ENCODE peak calls at places on chromosomes 4 and X, in five cellular contexts. P is stimulated activated CD4-positive, alpha-beta T cell treated with anti-CD3 and anti-CD28 coated beads, TNF-alpha, amount 100 ng/mL, for 24 hours; N is CD4-positive, CD25-positive, alpha-beta regulatory T cell; C is effector CD4-positive, alpha-beta T cell; A is GM20000. D is an unnamed sample.

GRCh38 chrX:55357236-55357635 is 92.5 kb upstream of the PAGE3 start:
- DNase-seq in P (no peak), C (no peak), A (no peak), N (peak; percentile 21), D (no peak)

GRCh38 chrX:2330487-2330886 is 170.3 kb downstream of the DHRSX start:
- DNase-seq in N (no peak), A (no peak), P (no peak), C (no peak), D (no peak)

GRCh38 chr4:107755841-107756356 is 35.9 kb upstream of the PAPSS1 start:
- DNase-seq in P (no peak), N (no peak), A (no peak), C (no peak), D (no peak)

GRCh38 chr4:99833766-99834165 is 17.1 kb downstream of the DAPP1 start:
- DNase-seq in P (no peak), C (no peak), N (no peak), A (no peak), D (no peak)

GRCh38 chrX:86263526-86263925 is 115.3 kb downstream of the DACH2 start:
- DNase-seq in C (no peak), N (no peak), A (no peak), P (no peak), D (no peak)

GRCh38 chrX:97401154-97401553 is 517.4 kb downstream of the RPA4 start:
- DNase-seq in P (no peak), A (no peak), N (no peak), C (no peak), D (no peak)

GRCh38 chr4:23788027-23788426 is 101.8 kb downstream of the PPARGC1A start:
- DNase-seq in N (no peak), C (no peak), A (no peak), P (no peak), D (no peak)

GRCh38 chr4:108030332-108030731 is 40.6 kb downstream of the HADH start:
- DNase-seq in A (peak; percentile 66), C (peak; percentile 60), P (peak; percentile 67), N (peak; percentile 77), D (peak; percentile 47)

GRCh38 chrX:82734140-82734539 is 774.0 kb upstream of the POU3F4 start:
- DNase-seq in A (no peak), P (no peak), N (no peak), C (no peak), D (no peak)

GRCh38 chrX:49995795-49996455 is 73.5 kb downstream of the CLCN5 start:
- DNase-seq in P (no peak), N (no peak), A (no peak), C (no peak), D (no peak)

GRCh38 chrX:129706395-129707072 is 32.2 kb upstream of the XPNPEP2 start:
- DNase-seq in P (no peak), A (no peak), C (no peak), N (no peak), D (peak; percentile 18)

GRCh38 chr4:52157641-52158316 is 106.7 kb downstream of the SPATA18 start:
- DNase-seq in C (no peak), N (no peak), P (no peak), A (no peak), D (no peak)

GRCh38 chr4:26822546-26822945 is 38.1 kb upstream of the STIM2 start:
- DNase-seq in P (no peak), A (peak; percentile 44), N (peak; percentile 26), C (no peak), D (no peak)

GRCh38 chrX:27444093-27444908 is 18.8 kb downstream of the PPP4R3C start:
- DNase-seq in N (no peak), P (no peak), C (no peak), A (no peak), D (no peak)

GRCh38 chr4:147772459-147772969 is 40.6 kb downstream of the ARHGAP10 start:
- DNase-seq in N (no peak), A (no peak), C (no peak), P (no peak), D (peak; percentile 64)

GRCh38 chrX:10231461-10231860 is 74.7 kb downstream of the CLCN4 start:
- DNase-seq in C (no peak), N (no peak), A (no peak), P (no peak), D (no peak)

GRCh38 chr4:83631066-83631465 is 95.2 kb downstream of the GPAT3 start:
- DNase-seq in P (no peak), N (no peak), A (no peak), C (no peak), D (no peak)

GRCh38 chr4:83716874-83717273 is 181.0 kb downstream of the GPAT3 start:
- DNase-seq in A (no peak), N (no peak), P (no peak), C (no peak), D (no peak)

GRCh38 chr4:7052313-7052712 is 9.1 kb downstream of the TADA2B start:
- DNase-seq in C (no peak), P (no peak), A (no peak), N (no peak), D (no peak)

GRCh38 chr4:91113130-91113706 is 986.0 kb downstream of the CCSER1 start:
- DNase-seq in C (no peak), N (no peak), A (peak; percentile 13), P (no peak), D (no peak)

GRCh38 chr4:145951931-145952330 is 13.3 kb upstream of the ZNF827 start:
- DNase-seq in A (no peak), N (no peak), P (no peak), C (no peak), D (no peak)